ENCODE peak calls at places on chromosome 7, in seven cellular contexts. Q, F, L, Z, X, B and C are unnamed samples.
A peak's percentile ranks its signal among the peaks of the same experiment; 100 is the strongest.

GRCh38 chr7:73741600-73741999 is 3.0 kb upstream of the ABHD11 start:
- DNase-seq in Q (no peak), F (no peak), L (peak; percentile 59), Z (no peak), X (no peak), B (no peak), C (no peak)

GRCh38 chr7:18590744-18591340 is 95.3 kb downstream of the HDAC9 start:
- DNase-seq in Q (peak; percentile 27), F (no peak), L (no peak), Z (no peak), X (peak; percentile 3), B (peak; percentile 62), C (peak; percentile 39)

GRCh38 chr7:30996883-30997282 is 33.1 kb downstream of the GHRHR start:
- DNase-seq in Q (no peak), F (no peak), L (no peak), Z (no peak), X (no peak), B (no peak), C (no peak)

GRCh38 chr7:130904031-130904757 is 170.2 kb upstream of the KLF14 start:
- DNase-seq in Q (peak; percentile 93), F (no peak), L (no peak), Z (no peak), X (peak; percentile 85), B (no peak), C (peak; percentile 42)

GRCh38 chr7:23098029-23098428 is 7.6 kb upstream of the KLHL7 start:
- DNase-seq in Q (no peak), F (no peak), L (no peak), Z (no peak), X (no peak), B (no peak), C (no peak)

GRCh38 chr7:85065888-85066485 is 120.9 kb downstream of the SEMA3D start:
- DNase-seq in Q (no peak), F (no peak), L (no peak), Z (no peak), X (no peak), B (no peak), C (no peak)

GRCh38 chr7:88289505-88290129 is 17.1 kb downstream of the STEAP4 start:
- DNase-seq in Q (peak; percentile 73), F (no peak), L (no peak), Z (no peak), X (no peak), B (no peak), C (no peak)

GRCh38 chr7:149625339-149625946 is 127.8 kb upstream of the ZNF746 start:
- DNase-seq in Q (peak; percentile 42), F (peak; percentile 87), L (peak; percentile 78), Z (no peak), X (peak; percentile 40), B (peak; percentile 54), C (peak; percentile 44)

GRCh38 chr7:116231543-116232401 is 21.4 kb downstream of the TES start:
- DNase-seq in Q (no peak), F (peak; percentile 32), L (no peak), Z (no peak), X (peak; percentile 49), B (no peak), C (no peak)

GRCh38 chr7:2666130-2666529 is 21.9 kb upstream of the AMZ1 start:
- DNase-seq in Q (no peak), F (peak; percentile 40), L (no peak), Z (no peak), X (no peak), B (no peak), C (no peak)

GRCh38 chr7:104240400-104240799 is 32.6 kb upstream of the ORC5 start:
- DNase-seq in Q (no peak), F (no peak), L (no peak), Z (no peak), X (no peak), B (no peak), C (no peak)

GRCh38 chr7:155880721-155881120 is 68.5 kb upstream of the SHH start:
- DNase-seq in Q (no peak), F (no peak), L (no peak), Z (no peak), X (no peak), B (no peak), C (no peak)

GRCh38 chr7:27115161-27116018 is 12.9 kb upstream of the HOXA2 start:
- DNase-seq in Q (peak; percentile 96), F (no peak), L (peak; percentile 68), Z (no peak), X (no peak), B (no peak), C (no peak)

GRCh38 chr7:128322040-128322643 is 21.6 kb downstream of the RBM28 start:
- DNase-seq in Q (no peak), F (no peak), L (no peak), Z (no peak), X (peak; percentile 48), B (peak; percentile 47), C (no peak)

GRCh38 chr7:44678468-44679179 is 70.0 kb upstream of the ZMIZ2 start:
- DNase-seq in Q (no peak), F (no peak), L (no peak), Z (no peak), X (peak; percentile 83), B (no peak), C (no peak)

GRCh38 chr7:95501261-95501816 is 15.6 kb downstream of the ASB4 start:
- DNase-seq in Q (no peak), F (no peak), L (no peak), Z (peak; percentile 87), X (no peak), B (no peak), C (no peak)

GRCh38 chr7:82325416-82325815 is 118.2 kb downstream of the CACNA2D1 start:
- DNase-seq in Q (no peak), F (no peak), L (no peak), Z (no peak), X (no peak), B (no peak), C (no peak)

GRCh38 chr7:12518920-12519681 is 51.4 kb upstream of the SCIN start:
- DNase-seq in Q (no peak), F (peak; percentile 26), L (peak; percentile 75), Z (no peak), X (peak; percentile 34), B (peak; percentile 35), C (no peak)

GRCh38 chr7:103065666-103066065 is 8.9 kb downstream of the FBXL13 start:
- DNase-seq in Q (peak; percentile 24), F (peak; percentile 53), L (peak; percentile 70), Z (no peak), X (peak; percentile 45), B (peak; percentile 65), C (peak; percentile 38)

GRCh38 chr7:98679741-98680140 is 62.7 kb downstream of the NPTX2 start:
- DNase-seq in Q (no peak), F (no peak), L (no peak), Z (no peak), X (no peak), B (no peak), C (no peak)
- TF ChIP-seq JUND in Q (no peak), F (no peak), L (no peak), Z (no peak), X (no peak), B (no peak), C (no peak)

DNA sequence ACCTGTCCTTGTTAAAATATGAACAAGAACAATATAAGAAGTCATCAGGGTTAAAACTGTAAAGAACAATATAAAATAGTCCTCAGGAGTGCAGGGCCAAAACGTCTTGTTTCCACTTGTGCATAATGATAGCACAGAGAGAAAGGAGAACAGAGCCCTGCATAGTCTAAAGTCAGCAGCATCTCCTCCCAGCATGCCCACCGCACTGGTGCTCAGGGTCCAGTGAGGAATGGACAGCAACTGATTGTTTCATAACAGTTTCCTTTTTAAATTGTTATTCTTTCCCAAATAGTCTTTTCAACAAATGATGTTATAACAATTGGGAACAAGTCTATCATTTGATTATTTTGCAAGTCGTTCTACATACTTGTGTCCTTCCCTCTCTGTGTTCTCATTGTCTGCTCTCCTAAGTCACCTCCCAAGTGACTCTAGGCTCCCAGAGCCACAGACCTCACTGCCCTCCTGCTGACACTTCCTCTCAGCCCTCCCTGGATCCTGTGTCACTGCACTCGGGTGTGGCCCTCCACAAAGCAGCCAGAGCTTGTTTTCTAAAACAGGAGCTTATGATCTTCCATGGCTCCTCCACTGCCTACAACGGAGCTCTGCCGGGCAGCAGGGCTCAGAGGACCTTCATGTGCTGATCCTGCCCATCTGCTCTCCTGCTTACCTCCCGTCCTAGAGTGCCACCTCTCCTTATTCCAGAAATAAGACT is 27.6 kb downstream of the COBL start:
- DNase-seq in Q (no peak), F (no peak), L (no peak), Z (no peak), X (no peak), B (no peak), C (no peak)
- TF ChIP-seq JUND in Q (no peak), F (no peak), L (no peak), Z (no peak), X (no peak), B (no peak), C (no peak)

GRCh38 chr7:86644282-86645173 is 819 bp downstream of the GRM3 start:
- DNase-seq in Q (no peak), F (no peak), L (peak; percentile 73), Z (no peak), X (no peak), B (peak; percentile 67), C (no peak)
- TF ChIP-seq JUND in Q (no peak), F (no peak), L (no peak), Z (no peak), X (no peak), B (no peak), C (no peak)

DNA sequence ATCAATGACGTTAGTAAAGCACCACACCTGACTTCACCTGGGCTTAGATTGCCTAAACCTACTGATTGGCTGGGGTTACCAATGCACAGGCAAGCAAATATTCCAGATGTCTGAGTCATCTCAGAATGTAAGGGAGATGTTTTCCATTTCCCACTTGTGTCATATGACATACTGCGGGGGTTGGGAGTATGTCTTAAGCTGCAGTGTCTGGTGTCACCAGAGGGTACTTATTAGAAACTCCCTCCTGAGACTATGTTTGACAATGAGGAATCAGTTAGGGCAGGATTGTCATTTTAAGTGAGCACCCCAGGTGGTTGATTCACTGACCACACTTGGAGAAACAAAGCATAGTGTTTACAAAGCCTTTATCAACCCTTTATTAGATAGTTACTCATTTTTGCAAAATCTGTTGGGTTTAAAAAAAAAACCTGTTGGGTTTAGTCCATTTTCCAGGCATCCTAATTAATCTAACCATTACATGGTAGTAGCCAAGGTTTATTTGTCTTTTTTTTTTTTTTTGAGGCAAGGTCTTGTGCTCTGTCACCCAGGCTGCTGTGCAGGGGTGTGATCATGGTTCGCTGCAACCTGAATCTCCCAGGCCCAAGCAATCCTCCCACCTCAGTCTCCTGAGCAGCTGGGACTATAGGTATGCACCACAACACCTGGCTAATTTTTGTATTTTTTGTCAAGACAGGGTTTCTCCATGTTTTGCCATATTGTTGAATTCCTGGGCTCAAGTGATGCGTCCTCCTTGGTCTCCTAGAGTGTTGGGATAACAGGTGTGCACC is 72.5 kb downstream of the CDK6 start:
- DNase-seq in Q (peak; percentile 90), F (peak; percentile 49), L (peak; percentile 70), Z (no peak), X (peak; percentile 63), B (no peak), C (no peak)
- TF ChIP-seq JUND in Q (peak; percentile 84), F (peak; percentile 78), L (peak; percentile 90), Z (no peak), X (no peak), B (peak; percentile 85), C (no peak)

GRCh38 chr7:100098913-100099312 is 2.3 kb downstream of the MCM7 start:
- DNase-seq in Q (no peak), F (no peak), L (no peak), Z (no peak), X (no peak), B (no peak), C (no peak)
- TF ChIP-seq JUND in Q (no peak), F (no peak), L (no peak), Z (no peak), X (no peak), B (no peak), C (no peak)

GRCh38 chr7:52154382-52154781 is 837.8 kb upstream of the COBL start:
- DNase-seq in Q (no peak), F (no peak), L (no peak), Z (no peak), X (no peak), B (peak; percentile 15), C (peak; percentile 29)
- TF ChIP-seq JUND in Q (no peak), F (no peak), L (no peak), Z (no peak), X (no peak), B (no peak), C (no peak)